ENCODE peak calls at places on chromosomes 1 and 21, in four cellular contexts. H, V, J and L are unnamed samples.

GRCh38 chr1:206809504-206810084 is 37.3 kb upstream of the IL10 start:
- DNase-seq in H (no peak), V (no peak), J (no peak), L (no peak)

GRCh38 chr21:36749935-36750578 is 51.1 kb downstream of the SIM2 start:
- DNase-seq in J (no peak), V (no peak), H (no peak), L (no peak)

GRCh38 chr1:73674945-73675561 is 522.9 kb downstream of the LRRIQ3 start:
- DNase-seq in J (peak), H (no peak), V (no peak), L (no peak)

GRCh38 chr1:165879946-165880345 is 52.5 kb downstream of the UCK2 start:
- DNase-seq in V (no peak), J (no peak), H (no peak), L (no peak)

GRCh38 chr21:31398574-31398973 is 54.5 kb upstream of the TIAM1 start:
- DNase-seq in J (no peak), V (no peak), H (no peak), L (no peak)

GRCh38 chr1:42736152-42736551 is 3.9 kb downstream of the CLDN19 start:
- DNase-seq in H (no peak), J (peak), V (no peak), L (no peak)

GRCh38 chr1:174008979-174009378 is 13.2 kb downstream of the RC3H1 start:
- DNase-seq in V (no peak), H (no peak), J (no peak), L (no peak)

GRCh38 chr21:45613396-45613795 is 30.1 kb upstream of the PCBP3 start:
- DNase-seq in H (no peak), V (no peak), J (no peak), L (no peak)

GRCh38 chr1:73998348-73998959 is 199.5 kb downstream of the LRRIQ3 start:
- DNase-seq in V (no peak), J (peak), H (no peak), L (no peak)

GRCh38 chr1:206141996-206142395 is 24.8 kb upstream of the AVPR1B start:
- DNase-seq in V (no peak), H (no peak), J (no peak), L (no peak)

GRCh38 chr21:32256873-32257620 is 21.8 kb downstream of the MIS18A start:
- DNase-seq in H (peak), J (no peak), V (no peak), L (peak)

GRCh38 chr1:197145451-197146029 is 929 bp downstream of the ASPM start:
- DNase-seq in H (no peak), V (no peak), J (no peak), L (no peak)

GRCh38 chr1:2393471-2393877 is 1.8 kb downstream of the RER1 start:
- DNase-seq in H (no peak), J (no peak), V (no peak), L (no peak)

GRCh38 chr1:154326546-154327465 is 1.5 kb downstream of the ATP8B2 start:
- DNase-seq in V (no peak), J (no peak), H (no peak), L (no peak)

GRCh38 chr1:5389101-5389885 is 602.9 kb downstream of the NPHP4 start:
- DNase-seq in V (peak), H (no peak), J (no peak), L (no peak)

GRCh38 chr1:30058966-30059365 is 664.4 kb downstream of the MATN1 start:
- DNase-seq in H (no peak), V (no peak), J (no peak), L (no peak)

GRCh38 chr1:171984850-171985485 is 143.7 kb downstream of the DNM3 start:
- DNase-seq in H (no peak), J (peak), V (no peak), L (no peak)

GRCh38 chr1:94044290-94044790 is 76.6 kb downstream of the ABCA4 start:
- DNase-seq in H (no peak), V (no peak), J (no peak), L (peak)